ENCODE peak calls at places on chromosome 7, in five cellular contexts. U, Y, C, T and R are unnamed samples.

GRCh38 chr7:23530355-23530754 is 1.4 kb downstream of the TRA2A start:
- DNase-seq in U (no peak), Y (peak), C (no peak), T (peak), R (no peak)

GRCh38 chr7:77434570-77434969 is 18.4 kb upstream of the GSAP start:
- DNase-seq in U (no peak), Y (no peak), C (no peak), T (peak), R (no peak)

GRCh38 chr7:102466097-102466496 is 1.3 kb downstream of the LRWD1 start:
- DNase-seq in U (no peak), Y (no peak), C (no peak), T (no peak), R (no peak)

GRCh38 chr7:54879776-54880175 is 120.8 kb upstream of the SEC61G start:
- DNase-seq in U (no peak), Y (no peak), C (no peak), T (peak), R (no peak)

GRCh38 chr7:38316733-38317360 is 43.4 kb upstream of the TARP start:
- DNase-seq in U (peak), Y (no peak), C (no peak), T (peak), R (no peak)

GRCh38 chr7:46603296-46603701 is 682.2 kb upstream of the IGFBP3 start:
- DNase-seq in U (no peak), Y (no peak), C (no peak), T (no peak), R (no peak)

GRCh38 chr7:79008786-79009185 is 444.7 kb downstream of the MAGI2 start:
- DNase-seq in U (no peak), Y (no peak), C (no peak), T (no peak), R (no peak)

GRCh38 chr7:90424720-90425119 is 21.5 kb downstream of the CLDN12 start:
- DNase-seq in U (no peak), Y (no peak), C (no peak), T (no peak), R (no peak)

GRCh38 chr7:73652541-73652949 is 15.1 kb upstream of the VPS37D start:
- DNase-seq in U (no peak), Y (no peak), C (no peak), T (no peak), R (no peak)

GRCh38 chr7:49780953-49781352 is 7.5 kb downstream of the VWC2 start:
- DNase-seq in U (no peak), Y (no peak), C (no peak), T (no peak), R (no peak)

GRCh38 chr7:44307301-44307900 is 18.0 kb downstream of the CAMK2B start:
- DNase-seq in U (no peak), Y (no peak), C (no peak), T (peak), R (peak)

GRCh38 chr7:99324559-99324958 is 1.1 kb upstream of the ARPC1A start:
- DNase-seq in U (no peak), Y (no peak), C (no peak), T (no peak), R (no peak)

GRCh38 chr7:101783381-101784181 is 33.8 kb upstream of the CUX1 start:
- DNase-seq in U (no peak), Y (no peak), C (no peak), T (no peak), R (no peak)

GRCh38 chr7:102273749-102274712 is 12.6 kb upstream of the SH2B2 start:
- DNase-seq in U (no peak), Y (no peak), C (no peak), T (no peak), R (peak)

GRCh38 chr7:5395246-5395645 is 28.4 kb downstream of the TNRC18 start:
- DNase-seq in U (no peak), Y (no peak), C (no peak), T (no peak), R (no peak)